ENCODE peak calls at places on chromosomes 1 and 21, in eight cellular contexts. One of them, this sample, is unnamed.

GRCh38 chr1:185017338-185017737 is 28.0 kb upstream of the RNF2 start:
- DNase-seq in HEK293T: no peak
- DNase-seq in SK-N-DZ: no peak
- DNase-seq in WTC11: no peak
- DNase-seq in effector memory CD8-positive, alpha-beta T cell: no peak
- DNase-seq in KBM-7: no peak
- DNase-seq in H4: peak
- DNase-seq in breast epithelium: no peak
- DNase-seq in this sample: no peak

GRCh38 chr1:153749408-153750005 is 21.7 kb downstream of the INTS3 start:
- DNase-seq in WTC11: peak
- DNase-seq in SK-N-DZ: peak
- DNase-seq in effector memory CD8-positive, alpha-beta T cell: peak
- DNase-seq in KBM-7: peak
- DNase-seq in HEK293T: peak
- DNase-seq in breast epithelium: peak
- DNase-seq in H4: peak
- DNase-seq in this sample: peak

GRCh38 chr1:33007190-33008050 is 29.3 kb downstream of the AK2 start:
- DNase-seq in WTC11: no peak
- DNase-seq in breast epithelium: no peak
- DNase-seq in KBM-7: peak
- DNase-seq in H4: peak
- DNase-seq in SK-N-DZ: peak
- DNase-seq in effector memory CD8-positive, alpha-beta T cell: no peak
- DNase-seq in HEK293T: peak
- DNase-seq in this sample: peak

GRCh38 chr1:164720329-164721036 is 161.5 kb downstream of the PBX1 start:
- DNase-seq in SK-N-DZ: no peak
- DNase-seq in effector memory CD8-positive, alpha-beta T cell: no peak
- DNase-seq in HEK293T: no peak
- DNase-seq in breast epithelium: no peak
- DNase-seq in WTC11: no peak
- DNase-seq in KBM-7: peak
- DNase-seq in H4: no peak
- DNase-seq in this sample: no peak

GRCh38 chr1:34332996-34333395 is 156.3 kb downstream of the C1orf94 start:
- DNase-seq in effector memory CD8-positive, alpha-beta T cell: no peak
- DNase-seq in KBM-7: no peak
- DNase-seq in H4: no peak
- DNase-seq in WTC11: no peak
- DNase-seq in breast epithelium: no peak
- DNase-seq in HEK293T: no peak
- DNase-seq in SK-N-DZ: no peak
- DNase-seq in this sample: no peak

GRCh38 chr1:2088434-2088833 is 38.2 kb downstream of the PRKCZ start:
- DNase-seq in WTC11: no peak
- DNase-seq in KBM-7: no peak
- DNase-seq in SK-N-DZ: no peak
- DNase-seq in HEK293T: no peak
- DNase-seq in breast epithelium: no peak
- DNase-seq in H4: peak
- DNase-seq in effector memory CD8-positive, alpha-beta T cell: no peak
- DNase-seq in this sample: no peak

GRCh38 chr1:174971466-174971865 is 28.3 kb upstream of the CACYBP start:
- DNase-seq in HEK293T: no peak
- DNase-seq in WTC11: no peak
- DNase-seq in effector memory CD8-positive, alpha-beta T cell: no peak
- DNase-seq in KBM-7: no peak
- DNase-seq in SK-N-DZ: no peak
- DNase-seq in H4: no peak
- DNase-seq in breast epithelium: no peak
- DNase-seq in this sample: no peak

GRCh38 chr1:243732627-243733026 is 117.4 kb downstream of the AKT3 start:
- DNase-seq in effector memory CD8-positive, alpha-beta T cell: no peak
- DNase-seq in breast epithelium: no peak
- DNase-seq in H4: no peak
- DNase-seq in KBM-7: no peak
- DNase-seq in HEK293T: no peak
- DNase-seq in WTC11: no peak
- DNase-seq in SK-N-DZ: no peak
- DNase-seq in this sample: no peak

GRCh38 chr1:3598051-3598471 is 13.2 kb downstream of the MEGF6 start:
- DNase-seq in SK-N-DZ: peak
- DNase-seq in WTC11: peak
- DNase-seq in breast epithelium: no peak
- DNase-seq in H4: no peak
- DNase-seq in HEK293T: no peak
- DNase-seq in effector memory CD8-positive, alpha-beta T cell: no peak
- DNase-seq in KBM-7: no peak
- DNase-seq in this sample: no peak

GRCh38 chr1:171877711-171878110 is 36.4 kb downstream of the DNM3 start:
- DNase-seq in effector memory CD8-positive, alpha-beta T cell: no peak
- DNase-seq in breast epithelium: no peak
- DNase-seq in H4: no peak
- DNase-seq in SK-N-DZ: no peak
- DNase-seq in WTC11: no peak
- DNase-seq in HEK293T: no peak
- DNase-seq in KBM-7: no peak
- DNase-seq in this sample: no peak

GRCh38 chr1:20717452-20718342 is at the start of gene KIF17:
- DNase-seq in effector memory CD8-positive, alpha-beta T cell: peak
- DNase-seq in KBM-7: peak
- DNase-seq in HEK293T: peak
- DNase-seq in breast epithelium: peak
- DNase-seq in SK-N-DZ: peak
- DNase-seq in H4: no peak
- DNase-seq in WTC11: peak
- DNase-seq in this sample: no peak

GRCh38 chr21:46151989-46152938 is 3.1 kb downstream of the FTCD start:
- DNase-seq in breast epithelium: no peak
- DNase-seq in effector memory CD8-positive, alpha-beta T cell: no peak
- DNase-seq in H4: no peak
- DNase-seq in WTC11: no peak
- DNase-seq in KBM-7: no peak
- DNase-seq in HEK293T: no peak
- DNase-seq in SK-N-DZ: no peak
- DNase-seq in this sample: no peak

GRCh38 chr1:221765527-221765926 is 23.6 kb upstream of the DUSP10 start:
- DNase-seq in effector memory CD8-positive, alpha-beta T cell: no peak
- DNase-seq in KBM-7: no peak
- DNase-seq in breast epithelium: no peak
- DNase-seq in H4: no peak
- DNase-seq in SK-N-DZ: no peak
- DNase-seq in HEK293T: no peak
- DNase-seq in WTC11: no peak
- DNase-seq in this sample: no peak

GRCh38 chr1:77279929-77280328 is 1.9 kb upstream of the AK5 start:
- DNase-seq in HEK293T: no peak
- DNase-seq in WTC11: no peak
- DNase-seq in H4: no peak
- DNase-seq in effector memory CD8-positive, alpha-beta T cell: no peak
- DNase-seq in KBM-7: peak
- DNase-seq in breast epithelium: no peak
- DNase-seq in SK-N-DZ: no peak
- DNase-seq in this sample: no peak

GRCh38 chr1:118122234-118123004 is 62.6 kb downstream of the SPAG17 start:
- DNase-seq in effector memory CD8-positive, alpha-beta T cell: no peak
- DNase-seq in H4: peak
- DNase-seq in KBM-7: no peak
- DNase-seq in WTC11: no peak
- DNase-seq in breast epithelium: no peak
- DNase-seq in SK-N-DZ: no peak
- DNase-seq in HEK293T: no peak
- DNase-seq in this sample: peak

GRCh38 chr1:24503003-24503751 is 541 bp downstream of the RCAN3 start:
- DNase-seq in HEK293T: no peak
- DNase-seq in breast epithelium: peak
- DNase-seq in KBM-7: peak
- DNase-seq in WTC11: no peak
- DNase-seq in SK-N-DZ: no peak
- DNase-seq in H4: no peak
- DNase-seq in effector memory CD8-positive, alpha-beta T cell: peak
- DNase-seq in this sample: no peak

GRCh38 chr1:201563406-201563780 is 24.5 kb downstream of the NAV1 start:
- DNase-seq in HEK293T: no peak
- DNase-seq in SK-N-DZ: no peak
- DNase-seq in H4: no peak
- DNase-seq in breast epithelium: no peak
- DNase-seq in WTC11: no peak
- DNase-seq in effector memory CD8-positive, alpha-beta T cell: no peak
- DNase-seq in KBM-7: no peak
- DNase-seq in this sample: no peak

GRCh38 chr1:68758666-68759209 is 261.9 kb upstream of the DEPDC1 start:
- DNase-seq in HEK293T: no peak
- DNase-seq in H4: no peak
- DNase-seq in effector memory CD8-positive, alpha-beta T cell: no peak
- DNase-seq in WTC11: peak
- DNase-seq in SK-N-DZ: no peak
- DNase-seq in KBM-7: no peak
- DNase-seq in breast epithelium: no peak
- DNase-seq in this sample: no peak

GRCh38 chr1:15799004-15799867 is 8.2 kb downstream of the UQCRHL start:
- DNase-seq in H4: peak
- DNase-seq in effector memory CD8-positive, alpha-beta T cell: no peak
- DNase-seq in WTC11: no peak
- DNase-seq in HEK293T: no peak
- DNase-seq in KBM-7: no peak
- DNase-seq in SK-N-DZ: no peak
- DNase-seq in breast epithelium: peak
- DNase-seq in this sample: peak

GRCh38 chr21:45540601-45540970 is 1.7 kb downstream of the SLC19A1 start:
- DNase-seq in WTC11: peak
- DNase-seq in HEK293T: no peak
- DNase-seq in H4: no peak
- DNase-seq in effector memory CD8-positive, alpha-beta T cell: no peak
- DNase-seq in KBM-7: no peak
- DNase-seq in SK-N-DZ: no peak
- DNase-seq in breast epithelium: no peak
- DNase-seq in this sample: no peak

GRCh38 chr1:160862151-160863061 is at the start of gene CD244:
- DNase-seq in HEK293T: no peak
- DNase-seq in breast epithelium: no peak
- DNase-seq in SK-N-DZ: no peak
- DNase-seq in KBM-7: peak
- DNase-seq in effector memory CD8-positive, alpha-beta T cell: peak
- DNase-seq in H4: no peak
- DNase-seq in WTC11: no peak
- DNase-seq in this sample: no peak

GRCh38 chr1:178497903-178498478 is 1.2 kb upstream of the CLEC20A start:
- DNase-seq in H4: no peak
- DNase-seq in WTC11: no peak
- DNase-seq in KBM-7: no peak
- DNase-seq in breast epithelium: no peak
- DNase-seq in effector memory CD8-positive, alpha-beta T cell: no peak
- DNase-seq in HEK293T: no peak
- DNase-seq in SK-N-DZ: no peak
- DNase-seq in this sample: no peak

GRCh38 chr1:29633784-29634183 is 397.5 kb downstream of the PTPRU start:
- DNase-seq in WTC11: no peak
- DNase-seq in HEK293T: no peak
- DNase-seq in effector memory CD8-positive, alpha-beta T cell: no peak
- DNase-seq in SK-N-DZ: no peak
- DNase-seq in KBM-7: no peak
- DNase-seq in H4: no peak
- DNase-seq in breast epithelium: no peak
- DNase-seq in this sample: no peak

GRCh38 chr1:84122780-84123382 is 21.2 kb upstream of the PRKACB start:
- DNase-seq in HEK293T: peak
- DNase-seq in WTC11: peak
- DNase-seq in breast epithelium: no peak
- DNase-seq in effector memory CD8-positive, alpha-beta T cell: peak
- DNase-seq in KBM-7: peak
- DNase-seq in SK-N-DZ: peak
- DNase-seq in H4: peak
- DNase-seq in this sample: peak

GRCh38 chr1:22517936-22518335 is 45.4 kb upstream of the EPHA8 start:
- DNase-seq in SK-N-DZ: no peak
- DNase-seq in H4: no peak
- DNase-seq in breast epithelium: no peak
- DNase-seq in effector memory CD8-positive, alpha-beta T cell: no peak
- DNase-seq in KBM-7: no peak
- DNase-seq in WTC11: no peak
- DNase-seq in HEK293T: no peak
- DNase-seq in this sample: no peak

GRCh38 chr1:185244015-185244747 is 72.9 kb downstream of the IVNS1ABP start:
- DNase-seq in HEK293T: no peak
- DNase-seq in H4: peak
- DNase-seq in WTC11: no peak
- DNase-seq in effector memory CD8-positive, alpha-beta T cell: no peak
- DNase-seq in SK-N-DZ: no peak
- DNase-seq in breast epithelium: no peak
- DNase-seq in KBM-7: no peak
- DNase-seq in this sample: no peak

GRCh38 chr1:211928222-211928856 is 97.8 kb upstream of the LPGAT1 start:
- DNase-seq in HEK293T: no peak
- DNase-seq in breast epithelium: peak
- DNase-seq in KBM-7: peak
- DNase-seq in H4: no peak
- DNase-seq in effector memory CD8-positive, alpha-beta T cell: no peak
- DNase-seq in SK-N-DZ: no peak
- DNase-seq in WTC11: no peak
- DNase-seq in this sample: no peak

GRCh38 chr21:45996311-45997204 is 15.0 kb downstream of the COL6A1 start:
- DNase-seq in WTC11: no peak
- DNase-seq in KBM-7: no peak
- DNase-seq in SK-N-DZ: no peak
- DNase-seq in HEK293T: no peak
- DNase-seq in breast epithelium: peak
- DNase-seq in effector memory CD8-positive, alpha-beta T cell: no peak
- DNase-seq in H4: no peak
- DNase-seq in this sample: no peak

GRCh38 chr1:28807046-28807445 is 4.9 kb upstream of the OPRD1 start:
- DNase-seq in H4: no peak
- DNase-seq in SK-N-DZ: peak
- DNase-seq in effector memory CD8-positive, alpha-beta T cell: no peak
- DNase-seq in WTC11: no peak
- DNase-seq in HEK293T: no peak
- DNase-seq in breast epithelium: no peak
- DNase-seq in KBM-7: no peak
- DNase-seq in this sample: no peak

GRCh38 chr1:168362991-168363390 is 82.3 kb downstream of the TBX19 start:
- DNase-seq in SK-N-DZ: no peak
- DNase-seq in HEK293T: no peak
- DNase-seq in breast epithelium: no peak
- DNase-seq in H4: no peak
- DNase-seq in WTC11: no peak
- DNase-seq in effector memory CD8-positive, alpha-beta T cell: peak
- DNase-seq in KBM-7: no peak
- DNase-seq in this sample: no peak

GRCh38 chr21:38567577-38568360 is 69.5 kb upstream of the ERG start:
- DNase-seq in SK-N-DZ: no peak
- DNase-seq in H4: no peak
- DNase-seq in WTC11: no peak
- DNase-seq in HEK293T: no peak
- DNase-seq in effector memory CD8-positive, alpha-beta T cell: no peak
- DNase-seq in breast epithelium: no peak
- DNase-seq in KBM-7: no peak
- DNase-seq in this sample: peak

GRCh38 chr1:25754421-25755195 is 45.4 kb upstream of the SELENON start:
- DNase-seq in H4: no peak
- DNase-seq in effector memory CD8-positive, alpha-beta T cell: no peak
- DNase-seq in breast epithelium: no peak
- DNase-seq in SK-N-DZ: peak
- DNase-seq in KBM-7: no peak
- DNase-seq in WTC11: no peak
- DNase-seq in HEK293T: no peak
- DNase-seq in this sample: peak